ENCODE peak calls at places on chromosomes 1 and 21, in five cellular contexts. U, B, C, X and Q are unnamed samples.

GRCh38 chr1:150995896-150996295 is 10.8 kb downstream of the MINDY1 start:
- DNase-seq in C (peak), X (peak), B (no peak), U (no peak), Q (no peak)

GRCh38 chr21:33797565-33797964 is 118.0 kb downstream of the ATP5PO start:
- DNase-seq in C (no peak), U (no peak), X (no peak), B (no peak), Q (no peak)

GRCh38 chr1:28737245-28738137 is 751 bp downstream of the YTHDF2 start:
- DNase-seq in X (peak), C (peak), U (peak), B (no peak), Q (peak)

GRCh38 chr1:46804926-46805325 is 6.1 kb downstream of the CYP4B1 start:
- DNase-seq in X (no peak), U (no peak), B (no peak), C (no peak), Q (no peak)

GRCh38 chr1:228145498-228146425 is 4.0 kb upstream of the GJC2 start:
- DNase-seq in X (no peak), B (no peak), C (no peak), U (no peak), Q (no peak)

GRCh38 chr21:38985423-38986378 is 180.0 kb downstream of the ETS2 start:
- DNase-seq in U (peak), X (peak), C (peak), B (peak), Q (peak)

GRCh38 chr1:8155528-8156186 is 129.5 kb upstream of the ERRFI1 start:
- DNase-seq in U (peak), C (no peak), B (no peak), X (peak), Q (no peak)

GRCh38 chr1:183632087-183632486 is 3.5 kb downstream of the ARPC5 start:
- DNase-seq in C (no peak), U (no peak), B (no peak), X (peak), Q (no peak)

GRCh38 chr21:38804617-38805281 is 980 bp upstream of the ETS2 start:
- DNase-seq in C (peak), X (peak), B (no peak), U (peak), Q (peak)

GRCh38 chr1:100234432-100234831 is 15.2 kb downstream of the DBT start:
- DNase-seq in C (no peak), B (no peak), X (no peak), U (no peak), Q (no peak)

GRCh38 chr1:66352783-66353182 is 181.2 kb upstream of the SGIP1 start:
- DNase-seq in U (no peak), C (no peak), B (no peak), X (peak), Q (no peak)

GRCh38 chr1:84298336-84298687 is 3.2 kb upstream of the SAMD13 start:
- DNase-seq in C (peak), X (peak), B (no peak), U (peak), Q (peak)

GRCh38 chr1:50348449-50349241 is 74.6 kb downstream of the DMRTA2 start:
- DNase-seq in X (peak), B (peak), C (peak), U (peak), Q (peak)

GRCh38 chr1:201828820-201829774 is at the start of gene IPO9:
- DNase-seq in C (peak), X (peak), B (peak), U (peak), Q (peak)

GRCh38 chr1:114011796-114012195 is 32.5 kb downstream of the OLFML3 start:
- DNase-seq in B (no peak), X (peak), C (no peak), U (no peak), Q (no peak)

GRCh38 chr1:14842891-14843290 is 244.4 kb downstream of the KAZN start:
- DNase-seq in U (no peak), B (no peak), C (no peak), X (no peak), Q (no peak)

GRCh38 chr1:19648239-19648638 is 4.1 kb downstream of the NBL1 start:
- DNase-seq in C (no peak), B (no peak), U (no peak), X (no peak), Q (peak)

GRCh38 chr1:162868972-162869371 is 8.0 kb upstream of the CCDC190 start:
- DNase-seq in U (no peak), B (no peak), X (no peak), C (peak), Q (no peak)

GRCh38 chr1:24321712-24322635 is 2.8 kb downstream of the GRHL3 start:
- DNase-seq in B (peak), C (peak), U (peak), X (peak), Q (peak)

GRCh38 chr1:41734201-41734915 is 184.4 kb downstream of the HIVEP3 start:
- DNase-seq in X (no peak), C (no peak), U (no peak), B (no peak), Q (no peak)

GRCh38 chr1:219066631-219067349 is 106.9 kb upstream of the LYPLAL1 start:
- DNase-seq in C (no peak), U (no peak), B (no peak), X (peak), Q (no peak)

GRCh38 chr1:116286541-116286971 is 86.5 kb upstream of the ATP1A1 start:
- DNase-seq in U (no peak), X (peak), B (no peak), C (no peak), Q (no peak)

GRCh38 chr1:41936107-41936506 is 17.4 kb upstream of the HIVEP3 start:
- DNase-seq in U (no peak), B (no peak), C (no peak), X (peak), Q (no peak)

GRCh38 chr1:203440780-203441179 is 34.8 kb upstream of the PRELP start:
- DNase-seq in B (no peak), U (peak), C (peak), X (peak), Q (peak)

GRCh38 chr1:232995189-232995588 is 44.8 kb downstream of the NTPCR start:
- DNase-seq in X (no peak), B (no peak), U (no peak), C (no peak), Q (no peak)

GRCh38 chr1:36874271-36875017 is 159.9 kb downstream of the GRIK3 start:
- DNase-seq in U (no peak), X (no peak), C (no peak), B (no peak), Q (no peak)

GRCh38 chr1:168589136-168589535 is 12.7 kb downstream of the XCL1 start:
- DNase-seq in B (no peak), X (no peak), C (no peak), U (no peak), Q (no peak)

GRCh38 chr1:168136709-168137514 is at the start of gene GPR161:
- DNase-seq in U (peak), C (peak), B (no peak), X (peak), Q (peak)

GRCh38 chr21:16534408-16535099 is 804.8 kb downstream of the USP25 start:
- DNase-seq in B (no peak), C (peak), X (peak), U (peak), Q (no peak)

GRCh38 chr1:198678301-198678836 is 39.5 kb downstream of the PTPRC start:
- DNase-seq in U (no peak), B (no peak), C (no peak), X (no peak), Q (no peak)

GRCh38 chr1:206715552-206716518 is 31.1 kb downstream of the MAPKAPK2 start:
- DNase-seq in U (no peak), B (no peak), X (no peak), C (no peak), Q (no peak)

GRCh38 chr1:216710042-216710441 is 13.2 kb downstream of the ESRRG start:
- DNase-seq in X (no peak), U (no peak), B (no peak), C (no peak), Q (no peak)

GRCh38 chr1:33228935-33229487 is 27.3 kb upstream of the ZNF362 start:
- DNase-seq in B (no peak), X (peak), U (no peak), C (peak), Q (no peak)

GRCh38 chr1:72111662-72112061 is 170.7 kb downstream of the NEGR1 start:
- DNase-seq in B (no peak), C (no peak), U (no peak), X (no peak), Q (no peak)

GRCh38 chr1:52294580-52294979 is 71.4 kb downstream of the CC2D1B start:
- DNase-seq in U (no peak), C (no peak), X (peak), B (no peak), Q (no peak)

DNA sequence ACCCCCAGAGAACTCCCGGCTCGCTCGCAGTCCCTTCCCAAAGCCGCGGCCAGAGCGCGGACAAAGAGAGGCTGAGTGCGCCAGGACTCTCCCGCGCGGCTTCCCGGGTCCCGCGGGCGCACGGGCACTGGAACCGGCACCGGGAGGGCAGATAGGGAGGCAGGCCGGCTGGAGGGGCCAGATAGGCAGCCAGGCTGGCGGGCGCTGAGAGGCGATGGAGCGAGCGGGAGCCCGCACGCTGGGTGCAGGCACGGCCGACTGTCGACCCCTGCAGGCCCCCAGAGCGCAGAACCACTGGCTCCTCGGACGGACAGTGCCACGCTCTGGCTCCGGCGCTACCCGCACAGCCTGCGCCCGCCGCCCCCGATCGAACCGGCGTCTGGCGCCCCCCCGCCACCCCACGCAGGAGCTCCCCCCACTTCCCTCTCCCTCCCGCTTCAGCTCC is 634 bp downstream of the SLC6A9 start:
- DNase-seq in C (no peak), B (peak), X (peak), U (no peak), Q (peak)
- TF ChIP-seq CTCF in C (no peak), B (no peak), X (peak), U (no peak), Q (no peak)

GRCh38 chr1:20964540-20965484 is 177.7 kb upstream of the HP1BP3 start:
- DNase-seq in C (peak), B (peak), U (no peak), X (no peak), Q (peak)
- TF ChIP-seq CTCF in C (no peak), B (no peak), U (no peak), X (no peak), Q (no peak)

DNA sequence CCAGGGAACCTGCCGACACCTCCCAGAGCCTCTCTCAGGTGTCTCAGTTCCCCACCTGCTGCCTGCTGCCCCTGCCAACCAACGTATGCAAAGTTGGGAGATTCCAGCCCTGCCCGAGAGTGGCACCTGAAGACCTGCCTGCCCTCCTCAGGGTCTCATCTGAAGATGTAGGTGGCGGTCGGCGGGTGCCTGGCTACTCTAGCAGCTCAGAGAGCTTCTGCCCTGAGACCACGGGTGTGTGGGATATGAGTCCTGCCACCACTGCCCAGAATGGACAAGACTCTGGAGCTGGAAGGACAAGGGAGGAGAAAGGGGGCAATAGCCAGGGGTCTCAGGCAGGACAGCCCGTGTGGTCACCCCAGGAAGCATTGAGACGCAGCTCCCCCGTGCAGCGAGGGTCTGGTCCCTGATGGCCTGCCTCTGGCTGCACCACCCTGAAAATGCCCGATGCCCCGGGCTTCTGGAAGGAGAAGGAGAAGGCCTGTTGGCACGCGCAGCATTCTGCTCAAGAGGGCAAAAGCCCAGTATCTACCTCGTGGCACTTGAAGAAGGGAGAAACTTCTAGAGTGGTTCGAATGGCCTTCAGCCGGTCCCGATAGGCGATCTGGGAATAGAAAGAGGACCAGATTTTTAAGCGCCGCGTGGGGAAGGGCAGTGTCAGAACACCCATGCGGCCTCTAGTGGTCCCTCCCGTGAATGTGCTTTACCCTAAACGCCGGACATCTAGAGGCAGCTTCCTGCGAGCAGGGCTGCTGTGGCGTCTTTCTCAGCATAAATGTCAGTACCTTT is 88.8 kb downstream of the STUM start:
- DNase-seq in B (no peak), X (peak), U (no peak), C (no peak), Q (no peak)
- TF ChIP-seq CTCF in B (no peak), X (peak), U (no peak), C (no peak), Q (no peak)

GRCh38 chr1:221979461-221980032 is 237.7 kb upstream of the DUSP10 start:
- DNase-seq in B (no peak), U (no peak), C (no peak), X (no peak), Q (no peak)
- TF ChIP-seq CTCF in B (no peak), U (no peak), C (no peak), X (no peak), Q (no peak)